ENCODE peak calls at places on chromosome 17, in nine cellular contexts. V is M059J; R is HEK293T; T is left ventricle myocardium inferior; X is adrenal gland; Z is NCI-H345; Q is CD4-positive, CD25-positive, alpha-beta regulatory T cell; K is GM18507; C is T-cell. N is an unnamed sample.

GRCh38 chr17:39197380-39198185 is at the start of gene CACNB1:
- DNase-seq in V (peak), R (peak), T (peak), X (peak), Z (peak), Q (peak), K (peak), C (peak), N (peak)

GRCh38 chr17:71192848-71193247 is 928.0 kb upstream of the SOX9 start:
- DNase-seq in V (peak), R (no peak), T (no peak), X (no peak), Z (no peak), Q (no peak), K (no peak), C (no peak), N (no peak)

GRCh38 chr17:44522883-44523671 is 19.9 kb upstream of the GPATCH8 start:
- DNase-seq in V (peak), R (peak), T (peak), X (peak), Z (peak), Q (no peak), K (peak), C (no peak), N (peak)

GRCh38 chr17:10702574-10702973 is 5.2 kb downstream of the ADPRM start:
- DNase-seq in V (peak), R (no peak), T (no peak), X (no peak), Z (no peak), Q (no peak), K (no peak), C (no peak), N (peak)

GRCh38 chr17:17112628-17113200 is 70.5 kb downstream of the MPRIP start:
- DNase-seq in V (no peak), R (no peak), T (peak), X (no peak), Z (no peak), Q (no peak), K (no peak), C (no peak), N (no peak)

GRCh38 chr17:66983414-66984021 is 19.0 kb downstream of the CACNG4 start:
- DNase-seq in V (no peak), R (no peak), T (no peak), X (no peak), Z (no peak), Q (no peak), K (no peak), C (no peak), N (peak)

GRCh38 chr17:2174471-2175293 is 119.8 kb downstream of the HIC1 start:
- DNase-seq in V (peak), R (no peak), T (peak), X (peak), Z (no peak), Q (no peak), K (no peak), C (no peak), N (peak)

GRCh38 chr17:17156107-17156506 is 50.0 kb downstream of the PLD6 start:
- DNase-seq in V (peak), R (no peak), T (no peak), X (no peak), Z (no peak), Q (no peak), K (no peak), C (no peak), N (peak)

GRCh38 chr17:39738568-39738901 is 797 bp downstream of the GRB7 start:
- DNase-seq in V (no peak), R (no peak), T (no peak), X (no peak), Z (peak), Q (peak), K (no peak), C (peak), N (no peak)

GRCh38 chr17:27319536-27320221 is 25.8 kb downstream of the WSB1 start:
- DNase-seq in V (peak), R (no peak), T (peak), X (peak), Z (no peak), Q (no peak), K (no peak), C (no peak), N (no peak)

GRCh38 chr17:8719291-8720246 is 25.1 kb downstream of the CCDC42 start:
- DNase-seq in V (no peak), R (no peak), T (no peak), X (no peak), Z (no peak), Q (no peak), K (no peak), C (no peak), N (no peak)

GRCh38 chr17:48575066-48575582 is 3.0 kb downstream of the HOXB4 start:
- DNase-seq in V (peak), R (no peak), T (no peak), X (no peak), Z (no peak), Q (no peak), K (no peak), C (no peak), N (no peak)

GRCh38 chr17:40290629-40291296 is 3.1 kb downstream of the CDC6 start:
- DNase-seq in V (peak), R (no peak), T (no peak), X (peak), Z (peak), Q (peak), K (no peak), C (no peak), N (peak)

GRCh38 chr17:79619636-79620206 is 8.9 kb upstream of the RBFOX3 start:
- DNase-seq in V (no peak), R (no peak), T (no peak), X (peak), Z (no peak), Q (no peak), K (no peak), C (no peak), N (no peak)

GRCh38 chr17:74442670-74443515 is 11.0 kb downstream of the GPRC5C start:
- DNase-seq in V (peak), R (peak), T (peak), X (peak), Z (peak), Q (no peak), K (no peak), C (no peak), N (no peak)

GRCh38 chr17:15119928-15120327 is 145.2 kb downstream of the PMP22 start:
- DNase-seq in V (no peak), R (no peak), T (no peak), X (no peak), Z (no peak), Q (no peak), K (no peak), C (no peak), N (no peak)

N was measured in HT1080.